ENCODE peak calls at places on chromosomes 7 and 10, in ten cellular contexts. O is foreskin fibroblast, X is PC-3, M is WTC11, B is fibroblast of mammary gland, G is left lung, A is AG04450, N is fibroblast of pulmonary artery, P is IMR-90, V is progenitor cell of endocrine pancreas. L is an unnamed sample.

GRCh38 chr10:92931597-92931996 is 83.3 kb downstream of the EXOC6 start:
- DNase-seq in O (no peak), X (no peak), M (no peak), B (no peak), G (no peak), A (no peak), N (no peak), P (no peak), V (no peak), L (no peak)

GRCh38 chr7:47601881-47602249 is 20.0 kb upstream of the TNS3 start:
- DNase-seq in O (no peak), X (no peak), M (no peak), B (no peak), G (no peak), A (no peak), N (no peak), P (no peak), V (no peak), L (no peak)

GRCh38 chr10:48309711-48310226 is 3.3 kb downstream of the MAPK8 start:
- DNase-seq in O (peak), X (peak), M (no peak), B (peak), G (no peak), A (no peak), N (peak), P (peak), V (no peak), L (no peak)

GRCh38 chr10:11397980-11398580 is 213.4 kb downstream of the USP6NL start:
- DNase-seq in O (peak), X (no peak), M (no peak), B (peak), G (no peak), A (no peak), N (peak), P (peak), V (no peak), L (no peak)

GRCh38 chr7:149277871-149278270 is 15.9 kb downstream of the ZNF783 start:
- DNase-seq in O (no peak), X (no peak), M (no peak), B (no peak), G (no peak), A (no peak), N (no peak), P (no peak), V (no peak), L (no peak)

GRCh38 chr10:61786728-61787127 is 114.8 kb upstream of the ARID5B start:
- DNase-seq in O (peak), X (peak), M (no peak), B (peak), G (no peak), A (no peak), N (peak), P (peak), V (no peak), L (no peak)

GRCh38 chr7:108030536-108030935 is 27.6 kb upstream of the LAMB1 start:
- DNase-seq in O (peak), X (no peak), M (no peak), B (peak), G (no peak), A (no peak), N (no peak), P (peak), V (no peak), L (no peak)

GRCh38 chr7:91722831-91723230 is 157.7 kb downstream of the MTERF1 start:
- DNase-seq in O (no peak), X (no peak), M (no peak), B (no peak), G (no peak), A (no peak), N (no peak), P (no peak), V (no peak), L (no peak)

GRCh38 chr10:24476913-24477312 is 246.8 kb downstream of the ARHGAP21 start:
- DNase-seq in O (no peak), X (no peak), M (no peak), B (no peak), G (no peak), A (no peak), N (no peak), P (no peak), V (no peak), L (no peak)

GRCh38 chr10:110566472-110567200 is 859 bp upstream of the SMC3 start:
- DNase-seq in O (no peak), X (no peak), M (no peak), B (no peak), G (no peak), A (no peak), N (no peak), P (no peak), V (no peak), L (no peak)

GRCh38 chr10:58335306-58336005 is 650 bp downstream of the UBE2D1 start:
- DNase-seq in O (peak), X (peak), M (peak), B (peak), G (peak), A (no peak), N (peak), P (peak), V (peak), L (no peak)

GRCh38 chr7:39332142-39332541 is 234.1 kb upstream of the YAE1 start:
- DNase-seq in O (no peak), X (no peak), M (no peak), B (no peak), G (no peak), A (no peak), N (no peak), P (no peak), V (no peak), L (no peak)

GRCh38 chr10:95517536-95518454 is 43.4 kb downstream of the SORBS1 start:
- DNase-seq in O (peak), X (peak), M (no peak), B (peak), G (no peak), A (no peak), N (peak), P (peak), V (no peak), L (no peak)

GRCh38 chr7:138892808-138893207 is 88.4 kb downstream of the KIAA1549 start:
- DNase-seq in O (no peak), X (peak), M (no peak), B (no peak), G (no peak), A (no peak), N (no peak), P (no peak), V (no peak), L (no peak)

GRCh38 chr10:89171996-89172395 is 35.1 kb downstream of the CH25H start:
- DNase-seq in O (peak), X (no peak), M (no peak), B (peak), G (no peak), A (no peak), N (no peak), P (peak), V (no peak), L (no peak)

GRCh38 chr10:119328222-119328621 is 120.9 kb downstream of the GRK5 start:
- DNase-seq in O (no peak), X (no peak), M (no peak), B (no peak), G (no peak), A (no peak), N (no peak), P (no peak), V (no peak), L (no peak)

GRCh38 chr10:98357208-98357836 is 57.7 kb downstream of the PYROXD2 start:
- DNase-seq in O (peak), X (no peak), M (no peak), B (peak), G (no peak), A (peak), N (peak), P (peak), V (no peak), L (no peak)

GRCh38 chr10:17412323-17412722 is 42.1 kb downstream of the ST8SIA6 start:
- DNase-seq in O (no peak), X (peak), M (peak), B (no peak), G (no peak), A (no peak), N (no peak), P (no peak), V (no peak), L (no peak)

GRCh38 chr10:80588506-80589020 is 50.9 kb downstream of the SH2D4B start:
- DNase-seq in O (no peak), X (no peak), M (no peak), B (no peak), G (no peak), A (no peak), N (no peak), P (no peak), V (no peak), L (no peak)

GRCh38 chr7:90411510-90411909 is 8.2 kb downstream of the CLDN12 start:
- DNase-seq in O (peak), X (peak), M (no peak), B (peak), G (no peak), A (no peak), N (no peak), P (peak), V (no peak), L (no peak)

GRCh38 chr7:158811894-158812293 is 17.4 kb downstream of the ESYT2 start:
- DNase-seq in O (no peak), X (no peak), M (no peak), B (no peak), G (no peak), A (no peak), N (no peak), P (no peak), V (no peak), L (no peak)

GRCh38 chr10:57716884-57717283 is 550.8 kb downstream of the IPMK start:
- DNase-seq in O (no peak), X (peak), M (no peak), B (peak), G (no peak), A (no peak), N (peak), P (peak), V (no peak), L (no peak)

GRCh38 chr10:97789770-97790397 is 18.1 kb upstream of the SFRP5 start:
- DNase-seq in O (no peak), X (no peak), M (no peak), B (no peak), G (no peak), A (no peak), N (no peak), P (no peak), V (no peak), L (no peak)

GRCh38 chr10:132958886-132959295 is 16.5 kb upstream of the CFAP46 start:
- DNase-seq in O (no peak), X (no peak), M (no peak), B (no peak), G (peak), A (no peak), N (no peak), P (no peak), V (no peak), L (no peak)

GRCh38 chr7:74503061-74503460 is 49.4 kb downstream of the GTF2IRD1 start:
- DNase-seq in O (no peak), X (no peak), M (no peak), B (no peak), G (no peak), A (no peak), N (no peak), P (no peak), V (no peak), L (no peak)

GRCh38 chr7:44854644-44855364 is 6.9 kb upstream of the H2AZ2 start:
- DNase-seq in O (no peak), X (no peak), M (no peak), B (no peak), G (no peak), A (no peak), N (no peak), P (peak), V (no peak), L (no peak)

GRCh38 chr7:14934831-14935230 is 32.3 kb upstream of the DGKB start:
- DNase-seq in O (no peak), X (no peak), M (no peak), B (no peak), G (no peak), A (no peak), N (no peak), P (no peak), V (no peak), L (no peak)

GRCh38 chr10:34666008-34666700 is 148.9 kb downstream of the PARD3 start:
- DNase-seq in O (peak), X (peak), M (no peak), B (peak), G (no peak), A (peak), N (peak), P (peak), V (no peak), L (no peak)

GRCh38 chr7:138645284-138645683 is 55.9 kb downstream of the SVOPL start:
- DNase-seq in O (no peak), X (no peak), M (peak), B (no peak), G (no peak), A (no peak), N (no peak), P (no peak), V (no peak), L (no peak)

GRCh38 chr7:82376739-82377138 is 66.8 kb downstream of the CACNA2D1 start:
- DNase-seq in O (no peak), X (no peak), M (no peak), B (no peak), G (no peak), A (no peak), N (no peak), P (no peak), V (no peak), L (no peak)

GRCh38 chr10:11024596-11024995 is 6.9 kb downstream of the CELF2 start:
- DNase-seq in O (peak), X (no peak), M (no peak), B (peak), G (no peak), A (no peak), N (peak), P (no peak), V (no peak), L (no peak)

GRCh38 chr7:51186531-51186930 is 130.1 kb downstream of the COBL start:
- DNase-seq in O (no peak), X (peak), M (no peak), B (no peak), G (no peak), A (no peak), N (no peak), P (peak), V (no peak), L (no peak)

GRCh38 chr10:93199221-93199681 is 125.6 kb downstream of the CYP26A1 start:
- DNase-seq in O (peak), X (peak), M (no peak), B (peak), G (no peak), A (no peak), N (peak), P (peak), V (no peak), L (no peak)

GRCh38 chr7:158814637-158815036 is 14.7 kb downstream of the ESYT2 start:
- DNase-seq in O (no peak), X (no peak), M (no peak), B (no peak), G (no peak), A (no peak), N (peak), P (no peak), V (no peak), L (no peak)

GRCh38 chr7:95395755-95396135 is 430 bp downstream of the PON3 start:
- DNase-seq in O (no peak), X (no peak), M (no peak), B (no peak), G (no peak), A (no peak), N (no peak), P (no peak), V (no peak), L (no peak)

GRCh38 chr7:95398155-95398940 is 2.2 kb upstream of the PON3 start:
- DNase-seq in O (no peak), X (no peak), M (no peak), B (no peak), G (no peak), A (no peak), N (no peak), P (no peak), V (no peak), L (no peak)

GRCh38 chr7:95394370-95394769 is 1.8 kb downstream of the PON3 start:
- DNase-seq in O (no peak), X (no peak), M (no peak), B (no peak), G (no peak), A (no peak), N (no peak), P (no peak), V (no peak), L (no peak)

GRCh38 chr7:95397381-95397780 is 1.2 kb upstream of the PON3 start:
- DNase-seq in O (no peak), X (no peak), M (no peak), B (no peak), G (no peak), A (no peak), N (no peak), P (no peak), V (no peak), L (no peak)

DNA sequence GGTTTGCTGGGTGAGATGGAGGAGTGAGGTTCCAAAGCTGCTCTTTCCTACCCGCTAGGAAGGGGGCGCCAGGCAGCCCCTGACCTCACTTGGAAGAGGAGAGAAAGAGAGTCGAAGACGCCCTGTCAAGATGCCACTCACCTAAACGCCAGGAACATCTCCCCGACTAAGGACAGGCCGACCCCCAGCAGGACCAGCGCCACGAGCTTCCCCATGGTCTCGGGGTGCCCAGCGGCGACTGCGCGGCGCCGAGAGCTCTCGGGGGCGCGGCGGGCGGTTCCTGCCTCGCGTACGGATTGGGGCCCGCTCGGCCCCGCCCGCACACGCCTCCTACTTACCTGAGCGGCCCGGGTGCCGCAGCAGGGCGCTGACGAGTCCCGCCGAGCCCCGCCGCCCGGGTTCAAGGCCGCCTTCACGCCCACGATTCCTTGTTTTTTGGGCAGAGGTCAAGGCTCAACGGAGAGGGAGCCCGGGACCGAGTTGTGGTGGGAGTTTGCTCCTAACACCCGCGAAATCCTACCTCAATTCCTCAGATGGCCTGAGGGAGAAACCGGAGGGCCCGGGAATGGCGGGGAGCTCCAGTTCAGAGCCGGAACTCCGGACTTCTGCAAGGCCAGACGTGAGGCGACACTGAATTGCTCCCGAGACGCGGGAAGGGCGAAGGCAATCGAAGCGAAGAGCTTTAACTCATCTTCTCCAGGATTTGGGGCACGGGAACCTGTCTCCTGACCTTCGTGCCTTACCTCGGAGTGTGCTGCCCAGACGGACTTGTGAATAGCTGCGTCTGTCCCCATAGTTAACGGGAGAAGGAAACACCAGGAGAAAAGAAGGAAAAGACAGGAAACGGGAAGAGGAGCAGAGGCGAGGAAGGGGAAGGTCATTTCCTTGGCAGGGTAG is at the start of gene PON3:
- DNase-seq in O (no peak), X (no peak), M (peak), B (no peak), G (peak), A (no peak), N (no peak), P (no peak), V (no peak), L (peak)
- TF ChIP-seq CTCF in O (no peak), X (no peak), M (peak), B (peak), G (peak), A (no peak), N (peak), P (no peak), V (no peak), L (no peak)

GRCh38 chr10:74208997-74209396 is 58.0 kb downstream of the ADK start:
- DNase-seq in O (no peak), X (no peak), M (no peak), B (no peak), G (no peak), A (no peak), N (no peak), P (no peak), V (no peak), L (no peak)

GRCh38 chr10:74208081-74208480 is 57.1 kb downstream of the ADK start:
- DNase-seq in O (no peak), X (peak), M (peak), B (no peak), G (no peak), A (no peak), N (no peak), P (no peak), V (no peak), L (no peak)

GRCh38 chr10:74207681-74208080 is 56.7 kb downstream of the ADK start:
- DNase-seq in O (no peak), X (no peak), M (no peak), B (no peak), G (no peak), A (no peak), N (no peak), P (no peak), V (no peak), L (no peak)

GRCh38 chr10:74213019-74213418 is 62.0 kb downstream of the ADK start:
- DNase-seq in O (no peak), X (no peak), M (no peak), B (no peak), G (no peak), A (no peak), N (no peak), P (no peak), V (no peak), L (no peak)

DNA sequence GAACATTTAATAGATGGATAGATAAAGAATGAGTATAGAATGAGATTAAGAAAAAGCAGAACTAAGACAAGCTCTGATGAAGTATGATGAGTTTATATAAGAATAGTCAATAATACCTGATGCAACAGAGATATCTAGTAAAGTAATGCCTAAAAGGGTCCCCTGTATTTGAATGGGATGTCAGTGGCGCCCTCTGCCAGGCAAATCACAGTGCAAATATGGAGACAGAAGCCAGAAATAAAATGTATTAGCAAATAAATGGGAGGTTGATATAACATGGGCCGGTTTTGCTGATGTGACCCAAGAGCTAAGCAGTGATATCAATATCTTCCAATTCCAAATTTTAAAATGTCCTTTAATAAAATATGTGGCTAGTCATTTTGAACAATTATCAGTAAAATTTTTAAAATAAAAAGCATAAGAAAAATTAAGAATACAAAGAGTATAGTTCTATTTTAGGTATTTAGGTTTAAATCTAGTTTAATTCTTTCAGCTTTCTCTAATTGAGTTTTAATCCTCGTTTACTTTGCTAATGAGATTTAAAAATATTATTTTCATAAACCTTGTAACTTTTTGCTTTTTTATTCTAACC is 62.6 kb downstream of the ADK start:
- DNase-seq in O (peak), X (peak), M (peak), B (peak), G (no peak), A (no peak), N (peak), P (peak), V (no peak), L (no peak)
- TF ChIP-seq CTCF in O (peak), X (peak), M (no peak), B (peak), G (no peak), A (peak), N (peak), P (peak), V (peak), L (no peak)

GRCh38 chr7:3780525-3780924 is 479.5 kb downstream of the SDK1 start:
- DNase-seq in O (no peak), X (no peak), M (peak), B (no peak), G (no peak), A (no peak), N (no peak), P (no peak), V (no peak), L (no peak)
- TF ChIP-seq CTCF in O (no peak), X (no peak), M (no peak), B (no peak), G (no peak), A (no peak), N (no peak), P (no peak), V (no peak), L (no peak)

DNA sequence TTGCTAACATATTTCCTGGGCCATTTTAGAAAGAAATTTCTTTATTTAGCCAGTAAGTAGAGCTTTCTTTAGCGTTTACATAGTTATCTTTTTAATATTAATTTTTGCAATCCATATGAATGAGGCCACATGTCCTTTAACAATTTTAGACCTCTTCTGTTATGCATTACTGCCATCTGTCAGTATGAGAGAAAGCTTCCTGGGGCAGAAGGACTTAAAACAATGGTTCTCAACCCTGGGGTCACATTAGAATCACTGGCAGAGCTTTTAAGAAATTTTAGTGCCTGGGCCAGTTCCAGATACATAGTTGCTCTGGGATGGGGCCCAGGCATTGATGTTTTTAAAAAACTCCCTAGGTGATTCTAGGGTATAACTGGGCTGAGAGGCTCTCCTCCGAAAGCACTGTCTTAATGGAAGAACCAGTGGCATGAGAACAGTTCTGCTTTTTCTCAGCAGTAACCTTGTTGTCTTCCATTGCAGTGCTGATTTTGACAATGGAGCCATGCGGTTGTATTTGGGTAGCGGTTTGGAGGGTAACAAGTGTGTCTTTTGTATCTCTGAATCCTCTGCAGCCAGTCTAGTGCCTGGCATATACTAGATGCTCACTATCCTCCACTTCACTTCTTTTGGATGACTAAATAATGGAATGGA is 226.9 kb downstream of the AUTS2 start:
- DNase-seq in O (no peak), X (no peak), M (no peak), B (no peak), G (no peak), A (no peak), N (peak), P (no peak), V (no peak), L (no peak)
- TF ChIP-seq CTCF in O (no peak), X (no peak), M (no peak), B (no peak), G (no peak), A (no peak), N (peak), P (no peak), V (no peak), L (no peak)